ENCODE peak calls at places on chromosomes 7 and 10, in four cellular contexts. W is trophoblast cell, L is mesenchymal stem cell, D is H1. I is an unnamed sample.

GRCh38 chr7:140654109-140654387 is 13.4 kb upstream of the DENND2A start:
- DNase-seq in W (no peak), D (no peak), L (no peak), I (no peak)

GRCh38 chr7:85972504-85973141 is 671.1 kb upstream of the GRM3 start:
- DNase-seq in W (no peak), L (no peak), D (no peak), I (no peak)

GRCh38 chr7:156778668-156779067 is 114.3 kb downstream of the LMBR1 start:
- DNase-seq in W (peak; percentile 59), D (no peak), L (no peak), I (no peak)

GRCh38 chr7:126806614-126807013 is 446.1 kb downstream of the GRM8 start:
- DNase-seq in L (no peak), D (no peak), W (no peak), I (no peak)

GRCh38 chr7:90661290-90662151 is 65.4 kb downstream of the CDK14 start:
- DNase-seq in D (no peak), W (no peak), L (no peak), I (no peak)

GRCh38 chr7:4613855-4614548 is 68.1 kb upstream of the FOXK1 start:
- DNase-seq in W (no peak), D (no peak), L (peak; percentile 53), I (no peak)

GRCh38 chr10:128880221-128880620 is 586.8 kb upstream of the MGMT start:
- DNase-seq in D (no peak), L (no peak), W (no peak), I (no peak)

GRCh38 chr7:42720871-42721835 is 190.7 kb downstream of the C7orf25 start:
- DNase-seq in L (peak; percentile 23), D (no peak), W (no peak), I (peak; percentile 39)

GRCh38 chr7:139588632-139589031 is 65.1 kb downstream of the CLEC2L start:
- DNase-seq in L (peak; percentile 76), W (no peak), D (no peak), I (no peak)

GRCh38 chr10:57018452-57018851 is 657.4 kb upstream of the ZWINT start:
- DNase-seq in W (no peak), D (no peak), L (no peak), I (no peak)

DNA sequence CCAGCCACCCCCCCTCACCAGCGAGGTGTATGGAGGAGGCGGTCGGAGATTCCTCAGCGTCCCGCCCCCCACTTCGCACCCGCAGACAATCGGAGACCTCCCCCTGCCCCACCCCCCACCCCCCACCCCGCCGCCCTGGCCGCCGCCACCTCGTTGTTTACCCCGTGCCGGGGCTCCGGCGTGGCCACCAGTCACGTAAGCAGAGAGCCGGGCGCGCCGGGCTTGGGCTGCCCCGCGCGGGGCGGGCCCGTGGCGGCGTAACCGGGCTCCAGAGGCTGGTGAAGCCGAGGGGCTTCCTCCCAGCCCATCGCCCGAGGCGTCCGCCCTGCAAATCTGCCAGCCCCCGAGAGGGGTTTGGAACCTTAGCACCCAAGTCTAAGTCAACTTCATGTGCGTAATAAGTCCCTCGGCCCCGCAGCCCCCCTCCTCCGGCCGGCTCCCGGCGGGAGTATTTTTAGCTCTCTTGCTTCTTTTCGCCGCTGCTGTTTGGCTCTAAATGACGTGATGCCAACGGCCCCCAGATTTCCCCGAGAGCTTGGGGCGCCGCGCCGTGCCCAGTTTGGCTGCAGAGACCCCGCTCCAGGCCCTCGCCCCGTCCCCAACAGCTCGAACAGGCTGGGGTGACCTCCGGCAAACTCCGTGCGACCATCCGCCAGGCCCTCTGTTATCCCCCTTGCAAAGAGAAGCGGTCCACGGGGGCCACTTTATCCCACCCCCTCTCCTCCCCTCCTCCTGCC is 2.7 kb downstream of the MXI1 start:
- DNase-seq in D (no peak), W (peak; percentile 44), L (peak; percentile 71), I (no peak)
- H2BK12ac ChIP-seq in D (peak overlapping the region; percentile 34), W (no peak overlapping the region), L (no peak overlapping the region), I (no peak overlapping the region)

GRCh38 chr10:86956195-86956840 is 1.1 kb downstream of the MMRN2 start:
- DNase-seq in L (no peak), W (no peak), D (no peak), I (no peak)

GRCh38 chr10:86954681-86955500 is 2.5 kb downstream of the MMRN2 start:
- DNase-seq in W (no peak), L (no peak), D (no peak), I (no peak)

GRCh38 chr10:86956841-86957448 is 470 bp downstream of the MMRN2 start:
- DNase-seq in W (no peak), D (no peak), L (no peak), I (no peak)

GRCh38 chr10:86953747-86954680 is 3.4 kb downstream of the MMRN2 start:
- DNase-seq in L (peak; percentile 92), W (no peak), D (peak; percentile 88), I (no peak)

DNA sequence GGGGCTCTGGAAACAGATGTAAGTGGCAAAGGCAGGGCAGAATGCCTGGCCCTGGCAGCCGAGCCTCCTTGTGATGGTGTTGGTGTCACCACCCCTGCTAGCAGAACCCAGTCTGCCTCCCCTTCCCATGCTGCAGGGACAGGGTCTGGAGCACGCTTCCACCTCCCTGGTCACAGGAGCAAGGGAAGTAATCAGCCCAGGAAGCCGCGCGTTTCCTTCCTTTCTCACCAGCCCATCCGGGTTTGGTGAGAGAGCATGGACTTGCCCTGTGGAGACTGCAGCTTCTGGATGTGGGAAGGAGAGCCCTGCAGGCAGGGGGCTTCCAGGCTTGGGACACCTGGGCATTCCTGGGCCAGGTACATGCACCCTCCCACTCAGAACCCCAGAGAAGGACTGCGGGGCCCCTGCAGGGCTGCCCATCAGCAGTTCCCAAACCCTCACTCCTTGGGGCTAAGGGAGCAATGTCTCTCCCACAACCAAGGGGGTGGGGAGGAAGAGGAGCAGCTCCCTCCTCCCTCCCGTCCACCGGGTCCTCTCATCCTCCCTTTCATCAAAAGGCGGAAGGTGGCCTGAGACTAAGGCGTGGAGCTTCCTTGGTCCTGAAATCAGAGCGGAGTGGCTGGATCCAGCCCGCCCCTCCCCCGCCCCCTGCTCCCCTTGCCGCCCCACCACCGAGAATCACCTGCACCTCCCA is 1.8 kb downstream of the MMRN2 start:
- DNase-seq in D (no peak), L (no peak), W (no peak), I (no peak)
- H3K4me3 ChIP-seq in D (no peak overlapping the region), L (no peak overlapping the region), W (no peak overlapping the region), I (no peak overlapping the region)

GRCh38 chr10:123565691-123566660 is 100.2 kb upstream of the GPR26 start:
- DNase-seq in W (peak; percentile 33), D (no peak), L (no peak), I (no peak)
- H3K79me1 ChIP-seq in W (peaks cover under 1% of the 10 kb centered on the region), D (no peaks in the 10 kb centered on the region), L (no peaks in the 10 kb centered on the region), I (no peaks in the 10 kb centered on the region)

GRCh38 chr10:132536241-132536963 is 1.2 kb upstream of the INPP5A start:
- DNase-seq in D (no peak), L (no peak), W (no peak), I (no peak)
- H2BK12ac ChIP-seq in D (no peak overlapping the region), L (no peak overlapping the region), W (peak overlapping the region; percentile 7), I (no peak overlapping the region)

GRCh38 chr10:104327745-104328635 is 10.3 kb downstream of the ITPRIP start:
- DNase-seq in D (no peak), W (peak; percentile 79), L (peak; percentile 93), I (no peak)
- H3K4me3 ChIP-seq in D (peak overlapping the region; percentile 24), W (no peak overlapping the region), L (no peak overlapping the region), I (no peak overlapping the region)

DNA sequence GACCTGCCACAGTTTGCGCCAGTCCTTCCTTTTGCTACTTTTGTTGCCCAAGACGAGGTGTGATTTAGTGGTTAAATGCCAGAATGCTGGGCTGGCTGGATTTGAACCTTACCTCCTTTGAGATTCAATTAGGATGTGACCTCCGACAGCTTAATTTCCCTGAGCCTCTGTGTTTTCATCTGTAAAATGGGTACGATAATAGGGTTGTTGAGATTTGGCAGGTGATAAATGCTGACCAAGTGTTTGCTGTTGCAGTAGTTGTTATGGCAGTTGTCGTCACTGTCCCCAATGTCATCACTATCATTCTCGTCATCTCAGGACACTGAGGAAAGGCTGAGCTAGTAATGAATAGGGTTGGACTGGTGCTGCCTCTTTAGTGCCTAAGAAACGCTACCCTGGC is 61.1 kb downstream of the GRK5 start:
- DNase-seq in L (no peak), W (no peak), D (no peak), I (no peak)
- H3K79me1 ChIP-seq in L (peaks cover 25% of the 10 kb centered on the region), W (no peaks in the 10 kb centered on the region), D (no peaks in the 10 kb centered on the region), I (no peaks in the 10 kb centered on the region)

GRCh38 chr7:73901231-73901822 is 40.4 kb downstream of the TMEM270 start:
- DNase-seq in L (no peak), W (no peak), D (no peak), I (no peak)

GRCh38 chr7:73899731-73900142 is 38.8 kb downstream of the TMEM270 start:
- DNase-seq in D (no peak), W (peak; percentile 89), L (no peak), I (no peak)

GRCh38 chr7:73900286-73900685 is 39.3 kb downstream of the TMEM270 start:
- DNase-seq in D (no peak), W (peak; percentile 74), L (no peak), I (no peak)

GRCh38 chr7:73903321-73904218 is 42.6 kb downstream of the TMEM270 start:
- DNase-seq in D (no peak), L (no peak), W (no peak), I (no peak)

GRCh38 chr7:73901823-73902597 is 41.1 kb downstream of the TMEM270 start:
- DNase-seq in W (no peak), D (no peak), L (no peak), I (no peak)
- H2BK12ac ChIP-seq in W (no peak overlapping the region), D (peak overlapping the region; percentile 92), L (no peak overlapping the region), I (no peak overlapping the region)

GRCh38 chr7:9955138-9955537 is 1018.5 kb upstream of the PHF14 start:
- DNase-seq in L (no peak), W (no peak), D (no peak), I (no peak)
- H3K4me3 ChIP-seq in L (no peak overlapping the region), W (no peak overlapping the region), D (no peak overlapping the region), I (no peak overlapping the region)